ENCODE peak calls at places on chromosomes 12 and 14, in four cellular contexts. X is GM12891, K is GM12878, Z is K562. O is an unnamed sample.

GRCh38 chr12:117552971-117553370 is 191.5 kb upstream of the NOS1 start:
- DNase-seq in X (no peak), K (no peak), Z (no peak), O (no peak)

GRCh38 chr14:29039171-29039570 is 272.6 kb downstream of the FOXG1 start:
- DNase-seq in Z (no peak), X (no peak), K (no peak), O (no peak)

GRCh38 chr14:56630707-56631106 is 51.1 kb downstream of the TMEM260 start:
- DNase-seq in K (no peak), Z (no peak), X (no peak), O (no peak)

GRCh38 chr14:92696356-92696755 is 52.1 kb downstream of the LGMN start:
- DNase-seq in K (no peak), X (no peak), Z (no peak), O (peak; percentile 79)

GRCh38 chr14:49950275-49951250 is 57.7 kb downstream of the ARF6 start:
- DNase-seq in X (no peak), Z (no peak), K (no peak), O (no peak)

GRCh38 chr12:114729731-114730130 is 45.8 kb upstream of the TBX3 start:
- DNase-seq in X (no peak), K (no peak), Z (no peak), O (no peak)

GRCh38 chr12:67910360-67911292 is 78.6 kb upstream of the IFNG-AS1 start:
- DNase-seq in Z (no peak), X (no peak), K (no peak), O (no peak)

GRCh38 chr12:8057839-8058238 is 8.3 kb downstream of the C3AR1 start:
- DNase-seq in K (no peak), Z (no peak), X (no peak), O (peak; percentile 81)

GRCh38 chr12:75959506-75959905 is 72.1 kb downstream of the PHLDA1 start:
- DNase-seq in K (no peak), X (no peak), Z (no peak), O (no peak)

GRCh38 chr12:45034861-45035265 is 16.0 kb downstream of the DBX2 start:
- DNase-seq in Z (no peak), X (no peak), K (no peak), O (no peak)

GRCh38 chr14:86363576-86363975 is 833.6 kb downstream of the FLRT2 start:
- DNase-seq in X (no peak), K (no peak), Z (no peak), O (no peak)

GRCh38 chr14:92501891-92502351 is 11.7 kb upstream of the RIN3 start:
- DNase-seq in Z (no peak), K (no peak), X (no peak), O (no peak)

GRCh38 chr12:59904874-59905521 is 309.2 kb downstream of the SLC16A7 start:
- DNase-seq in K (no peak), X (no peak), Z (no peak), O (no peak)

GRCh38 chr12:9022592-9022991 is 33.2 kb downstream of the KLRG1 start:
- DNase-seq in Z (no peak), X (no peak), K (no peak), O (no peak)

GRCh38 chr12:74370608-74371216 is 166.9 kb upstream of the ATXN7L3B start:
- DNase-seq in X (no peak), K (no peak), Z (no peak), O (no peak)

GRCh38 chr12:4421590-4422031 is 24.0 kb downstream of the FGF6 start:
- DNase-seq in X (peak; percentile 64), K (no peak), Z (peak; percentile 65), O (peak; percentile 20)

GRCh38 chr14:90575336-90575735 is 178.5 kb downstream of the CALM1 start:
- DNase-seq in Z (no peak), X (no peak), K (no peak), O (no peak)

GRCh38 chr12:40105265-40105514 is 691 bp downstream of the SLC2A13 start:
- DNase-seq in X (no peak), Z (no peak), K (no peak), O (no peak)

GRCh38 chr12:106078358-106079025 is 60.3 kb downstream of the NUAK1 start:
- DNase-seq in Z (no peak), K (no peak), X (no peak), O (no peak)

GRCh38 chr12:42607584-42607984 is 18.0 kb upstream of the PRICKLE1 start:
- DNase-seq in Z (no peak), K (no peak), X (no peak), O (no peak)

GRCh38 chr14:64693766-64694165 is 10.5 kb upstream of the PLEKHG3 start:
- DNase-seq in K (no peak), Z (no peak), X (no peak), O (no peak)

GRCh38 chr14:76644875-76645518 is 116.3 kb upstream of the VASH1 start:
- DNase-seq in Z (peak; percentile 49), K (no peak), X (peak; percentile 29), O (peak; percentile 4)

GRCh38 chr14:39320318-39320717 is 86.6 kb downstream of the MIA2 start:
- DNase-seq in X (no peak), Z (no peak), K (no peak), O (no peak)

GRCh38 chr14:51157012-51157411 is 62.1 kb upstream of the TRIM9 start:
- DNase-seq in K (no peak), Z (no peak), X (no peak), O (no peak)

GRCh38 chr12:42785944-42786343 is 196.4 kb upstream of the PRICKLE1 start:
- DNase-seq in Z (no peak), K (no peak), X (no peak), O (no peak)

GRCh38 chr12:108833757-108834472 is 23.5 kb downstream of the SSH1 start:
- DNase-seq in K (no peak), X (no peak), Z (no peak), O (no peak)

GRCh38 chr12:82627799-82628198 is 58.9 kb upstream of the TMTC2 start:
- DNase-seq in Z (no peak), X (no peak), K (no peak), O (no peak)

GRCh38 chr14:99321236-99321925 is 49.4 kb upstream of the BCL11B start:
- DNase-seq in K (no peak), X (no peak), Z (no peak), O (no peak)

GRCh38 chr14:104302794-104303405 is 164.5 kb downstream of the KIF26A start:
- DNase-seq in Z (no peak), X (no peak), K (no peak), O (no peak)

GRCh38 chr14:87955501-87955900 is 37.5 kb downstream of the GALC start:
- DNase-seq in X (no peak), K (no peak), Z (no peak), O (no peak)

GRCh38 chr12:48998497-48999353 is 450 bp downstream of the DDN start:
- DNase-seq in K (no peak), X (no peak), Z (peak; percentile 59), O (no peak)
- TF ChIP-seq SPI1 in K (no peak), X (no peak), Z (no peak), O (no peak)

GRCh38 chr14:34064349-34064748 is 113.5 kb upstream of the EGLN3 start:
- DNase-seq in K (no peak), Z (no peak), X (no peak), O (no peak)
- TF ChIP-seq SPI1 in K (no peak), Z (no peak), X (no peak), O (no peak)

GRCh38 chr12:112419269-112420133 is 754 bp downstream of the PTPN11 start:
- DNase-seq in K (no peak), X (no peak), Z (no peak), O (peak; percentile 62)
- TF ChIP-seq SPI1 in K (peak; percentile 2), X (no peak), Z (no peak), O (no peak)

GRCh38 chr14:100988011-100988410 is 84.5 kb upstream of the RTL1 start:
- DNase-seq in K (no peak), Z (no peak), X (no peak), O (no peak)
- TF ChIP-seq SPI1 in K (no peak), Z (no peak), X (no peak), O (no peak)

O was measured in HL-60.